ENCODE peak calls at places on chromosomes 7 and 10, in four cellular contexts. E is uterus, S is fibroblast of the aortic adventitia, H is A673. Z is an unnamed sample.

GRCh38 chr7:123580406-123581161 is 21.0 kb upstream of the ASB15 start:
- DNase-seq in E (no peak), S (peak), H (peak), Z (no peak)

GRCh38 chr7:20352573-20353304 is 22.0 kb downstream of the ITGB8 start:
- DNase-seq in E (no peak), S (peak), H (no peak), Z (no peak)

GRCh38 chr7:153066711-153067110 is 307.2 kb downstream of the ACTR3B start:
- DNase-seq in E (no peak), S (no peak), H (no peak), Z (no peak)

GRCh38 chr7:151065516-151065915 is 6.1 kb downstream of the SLC4A2 start:
- DNase-seq in E (no peak), S (no peak), H (no peak), Z (no peak)

GRCh38 chr7:155338632-155339320 is 41.1 kb downstream of the INSIG1 start:
- DNase-seq in E (no peak), S (no peak), H (no peak), Z (no peak)

GRCh38 chr10:97612386-97612785 is 20.9 kb downstream of the MORN4 start:
- DNase-seq in E (no peak), S (peak), H (peak), Z (no peak)

GRCh38 chr7:17123020-17123419 is 175.4 kb upstream of the AHR start:
- DNase-seq in E (no peak), S (peak), H (peak), Z (no peak)

GRCh38 chr10:11547111-11547625 is 64.3 kb downstream of the USP6NL start:
- DNase-seq in E (no peak), S (no peak), H (peak), Z (no peak)

GRCh38 chr10:110456523-110457091 is 41.1 kb upstream of the DUSP5 start:
- DNase-seq in E (no peak), S (peak), H (no peak), Z (no peak)

GRCh38 chr10:6678211-6678803 is 98.2 kb upstream of the PRKCQ start:
- DNase-seq in E (peak), S (peak), H (peak), Z (peak)

GRCh38 chr7:44769381-44770209 is 20.9 kb downstream of the ZMIZ2 start:
- DNase-seq in E (no peak), S (peak), H (no peak), Z (no peak)

GRCh38 chr7:94251-94801 is 98.0 kb upstream of the FAM20C start:
- DNase-seq in E (no peak), S (no peak), H (no peak), Z (no peak)

GRCh38 chr10:33897255-33897893 is 562.9 kb upstream of the NRP1 start:
- DNase-seq in E (no peak), S (peak), H (no peak), Z (no peak)

GRCh38 chr7:41222704-41223103 is 480.2 kb downstream of the INHBA start:
- DNase-seq in E (no peak), S (peak), H (no peak), Z (no peak)

GRCh38 chr7:27182861-27183681 is 2.0 kb downstream of the HOXA11 start:
- DNase-seq in E (peak), S (no peak), H (no peak), Z (no peak)

GRCh38 chr10:48926764-48927163 is 12.9 kb downstream of the LRRC18 start:
- DNase-seq in E (no peak), S (no peak), H (no peak), Z (no peak)

DNA sequence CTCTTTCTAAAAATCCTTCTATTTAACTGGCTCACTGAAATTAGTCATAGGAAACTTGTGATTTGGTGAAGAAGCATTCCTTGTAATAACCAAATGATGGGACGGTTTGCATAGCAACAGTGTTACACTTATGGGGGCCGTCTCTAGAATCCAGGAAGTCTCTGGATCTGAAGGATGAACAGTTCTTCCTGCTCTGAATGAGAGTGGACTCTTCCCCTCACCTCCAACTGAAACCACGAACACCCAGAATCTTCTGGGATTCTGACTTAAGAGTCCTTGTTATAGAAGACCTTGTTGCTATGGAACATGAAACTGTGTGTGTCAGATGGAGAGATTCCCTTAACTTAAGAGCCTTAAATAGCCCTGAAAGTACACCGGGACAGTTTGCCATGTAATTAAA is 23.2 kb downstream of the NOLC1 start:
- DNase-seq in E (no peak), S (peak), H (no peak), Z (no peak)
- H3K4me3 ChIP-seq in E (no peak), S (no peak), H (no peak), Z (no peak)

GRCh38 chr7:36747251-36747968 is 23.1 kb upstream of the AOAH start:
- DNase-seq in E (no peak), S (peak), H (no peak), Z (no peak)
- H3K4me3 ChIP-seq in E (no peak), S (no peak), H (no peak), Z (no peak)

GRCh38 chr10:28432210-28432676 is 100.7 kb upstream of the WAC start:
- DNase-seq in E (peak), S (peak), H (peak), Z (peak)

GRCh38 chr10:28431139-28431538 is 101.8 kb upstream of the WAC start:
- DNase-seq in E (no peak), S (no peak), H (no peak), Z (no peak)

GRCh38 chr10:28426392-28427159 is 106.3 kb upstream of the WAC start:
- DNase-seq in E (no peak), S (no peak), H (no peak), Z (no peak)

GRCh38 chr10:28429573-28430216 is 103.2 kb upstream of the WAC start:
- DNase-seq in E (no peak), S (peak), H (peak), Z (no peak)

GRCh38 chr10:28429045-28429444 is 103.9 kb upstream of the WAC start:
- DNase-seq in E (no peak), S (no peak), H (no peak), Z (no peak)
- H3K4me3 ChIP-seq in E (no peak), S (no peak), H (no peak), Z (no peak)

DNA sequence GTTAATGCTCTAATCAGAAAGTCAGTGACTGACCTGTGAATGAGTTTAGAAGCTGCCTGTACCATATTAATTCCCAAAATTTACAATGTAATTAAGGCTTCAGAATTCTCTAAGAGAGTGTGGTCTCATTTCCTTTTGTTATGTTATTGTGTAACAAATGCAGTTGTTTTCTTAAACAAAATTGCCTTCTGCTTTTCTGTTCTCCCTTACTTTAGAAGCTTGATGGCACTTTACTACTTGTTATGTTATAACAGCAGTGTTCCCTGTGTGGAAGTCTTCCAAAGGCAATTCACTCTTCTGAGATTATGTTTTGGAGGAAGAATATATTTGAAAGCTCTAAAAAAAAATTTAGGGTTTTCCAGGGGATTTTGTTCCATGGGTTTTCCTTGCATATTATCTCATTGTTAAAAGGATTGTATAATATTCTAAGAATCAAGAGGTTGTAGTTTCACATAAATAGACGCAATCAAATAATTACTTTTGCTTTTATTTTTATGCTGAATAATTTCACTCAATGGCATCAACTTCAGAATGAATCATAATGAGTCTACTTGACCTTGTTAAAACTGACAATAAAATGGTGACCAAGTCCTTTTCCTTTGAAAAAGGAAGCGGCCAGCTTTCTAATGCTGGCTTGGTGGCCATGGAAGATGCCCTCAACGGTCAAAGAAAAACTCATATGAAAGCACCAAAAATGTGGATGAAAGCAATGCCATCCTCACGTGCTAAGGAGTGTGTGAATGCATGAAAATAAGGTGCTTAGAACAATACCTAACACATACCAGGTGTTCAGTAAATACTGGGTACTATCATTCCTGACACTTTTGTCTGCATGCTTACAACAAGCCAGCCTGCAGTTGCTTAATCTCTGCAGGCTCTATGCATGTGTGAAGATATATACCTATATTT is 92.3 kb upstream of the KLF6 start:
- DNase-seq in E (no peak), S (peak), H (no peak), Z (no peak)
- H3K4me3 ChIP-seq in E (no peak), S (no peak), H (no peak), Z (no peak)

DNA sequence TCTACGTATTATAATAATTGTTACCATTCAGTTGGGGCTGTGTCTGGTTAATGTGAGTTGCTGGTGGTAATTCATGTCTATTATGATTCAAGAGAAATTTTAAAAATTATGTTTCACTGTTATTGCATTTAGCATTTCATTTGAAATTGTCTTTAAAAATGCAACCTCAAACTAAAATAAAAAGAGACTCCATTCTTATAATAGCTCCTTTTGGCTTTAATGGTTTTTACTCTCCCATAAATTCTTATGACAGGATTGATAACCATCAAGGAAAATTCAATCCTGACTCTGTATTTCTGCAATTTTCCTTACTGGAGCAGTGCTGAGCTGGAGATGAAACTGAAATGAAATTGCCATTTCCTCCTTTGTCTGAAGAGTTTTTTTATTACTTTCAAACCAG is 262.7 kb downstream of the REEP3 start:
- DNase-seq in E (no peak), S (no peak), H (no peak), Z (no peak)
- H3K4me3 ChIP-seq in E (no peak), S (no peak), H (no peak), Z (no peak)

GRCh38 chr7:130292682-130293257 is at the start of gene CPA4:
- DNase-seq in E (no peak), S (peak), H (peak), Z (peak)
- H3K4me3 ChIP-seq in E (no peak), S (peak), H (no peak), Z (no peak)

GRCh38 chr10:112374724-112375541 is 1.0 kb downstream of the ACSL5 start:
- DNase-seq in E (no peak), S (no peak), H (peak), Z (no peak)

GRCh38 chr10:112379635-112380296 is 5.8 kb downstream of the ACSL5 start:
- DNase-seq in E (no peak), S (peak), H (no peak), Z (no peak)

GRCh38 chr10:112376578-112376855 is 2.6 kb downstream of the ACSL5 start:
- DNase-seq in E (no peak), S (no peak), H (no peak), Z (no peak)

GRCh38 chr10:112373912-112374338 is at the start of gene ACSL5:
- DNase-seq in E (no peak), S (no peak), H (no peak), Z (no peak)

GRCh38 chr10:112375721-112376577 is 2.0 kb downstream of the ACSL5 start:
- DNase-seq in E (peak), S (peak), H (no peak), Z (peak)
- H3K4me3 ChIP-seq in E (peak), S (peak), H (no peak), Z (peak)

GRCh38 chr10:126104767-126105166 is 208.4 kb downstream of the FANK1 start:
- DNase-seq in E (peak), S (peak), H (no peak), Z (peak)

GRCh38 chr10:126097558-126098215 is 201.3 kb downstream of the FANK1 start:
- DNase-seq in E (no peak), S (no peak), H (no peak), Z (no peak)

GRCh38 chr10:126098216-126098561 is 201.8 kb downstream of the FANK1 start:
- DNase-seq in E (no peak), S (no peak), H (no peak), Z (no peak)

DNA sequence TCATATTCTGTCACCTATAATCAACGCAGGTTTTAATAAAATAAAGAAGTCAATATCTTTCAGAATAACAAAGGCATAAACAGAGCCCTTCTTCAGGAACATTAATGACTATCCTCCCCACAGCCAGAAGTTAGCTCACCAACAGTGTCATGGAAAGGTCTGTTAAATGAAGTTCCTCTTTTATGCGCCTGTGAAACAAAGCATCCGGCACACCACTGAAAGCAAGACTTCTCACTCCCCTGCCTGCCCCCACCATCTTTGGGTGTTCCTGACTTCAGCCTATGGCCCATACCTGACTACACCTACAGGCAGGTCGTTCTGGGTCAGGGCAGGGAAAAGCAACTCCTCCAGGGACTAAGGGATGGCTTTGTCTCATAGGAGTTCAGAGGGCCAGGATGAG is 205.4 kb downstream of the FANK1 start:
- DNase-seq in E (no peak), S (no peak), H (no peak), Z (no peak)
- H3K4me3 ChIP-seq in E (no peak), S (no peak), H (no peak), Z (no peak)

GRCh38 chr10:14953452-14954000 is 370 bp downstream of the DCLRE1C start:
- DNase-seq in E (no peak), S (peak), H (peak), Z (peak)

GRCh38 chr10:14954001-14954770 is at the start of gene DCLRE1C:
- DNase-seq in E (peak), S (peak), H (peak), Z (peak)

GRCh38 chr10:14952851-14953451 is 945 bp downstream of the DCLRE1C start:
- DNase-seq in E (no peak), S (no peak), H (no peak), Z (no peak)

GRCh38 chr10:14958872-14959220 is 342 bp upstream of the MEIG1 start:
- DNase-seq in E (no peak), S (no peak), H (no peak), Z (no peak)

DNA sequence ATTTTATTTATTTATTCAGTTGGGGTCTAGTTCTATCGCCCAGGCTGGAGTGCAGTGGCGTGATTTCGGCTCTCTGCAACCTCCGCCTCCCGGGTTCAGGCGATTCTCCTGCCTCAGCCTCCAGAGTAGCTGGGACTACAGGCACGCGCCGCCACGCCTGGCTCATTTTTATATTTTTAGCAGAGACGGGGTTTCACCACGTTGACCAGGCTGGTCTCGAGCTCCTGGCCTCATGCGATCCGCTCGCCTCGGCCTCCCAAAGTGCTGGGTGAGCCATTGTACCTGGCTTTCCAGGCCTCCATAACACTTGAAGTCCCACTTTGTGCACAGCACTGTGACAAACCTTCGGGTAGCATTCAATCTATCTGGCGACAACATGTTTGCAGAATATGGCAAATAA is 1.0 kb upstream of the DCLRE1C start:
- DNase-seq in E (no peak), S (no peak), H (no peak), Z (peak)
- H3K4me3 ChIP-seq in E (no peak), S (no peak), H (peak), Z (peak)